ENCODE peak calls at places on chromosomes 11 and 22, in seven cellular contexts. L is HFFc6; R is astrocyte of the hippocampus; H is IMR-90; T is A673; A is AG09309; Q is stimulated activated naive CD4-positive, alpha-beta T cell. S is an unnamed sample.

GRCh38 chr11:100810146-100810545 is 123.1 kb downstream of the ARHGAP42 start:
- DNase-seq in L (peak; percentile 30), R (peak; percentile 45), H (peak; percentile 61), T (no peak), A (peak; percentile 25), Q (no peak), S (no peak)

GRCh38 chr11:9001736-9002135 is 2.1 kb downstream of the NRIP3 start:
- DNase-seq in L (peak; percentile 91), R (peak; percentile 60), H (peak; percentile 95), T (peak; percentile 9), A (peak; percentile 48), Q (no peak), S (no peak)

GRCh38 chr11:114209343-114209742 is 86.9 kb upstream of the NNMT start:
- DNase-seq in L (no peak), R (no peak), H (no peak), T (no peak), A (no peak), Q (no peak), S (no peak)

GRCh38 chr11:132792341-132793140 is 739.8 kb downstream of the OPCML start:
- DNase-seq in L (no peak), R (no peak), H (no peak), T (no peak), A (no peak), Q (no peak), S (no peak)

GRCh38 chr11:90288207-90288821 is 65.5 kb upstream of the CHORDC1 start:
- DNase-seq in L (peak; percentile 0), R (peak; percentile 49), H (peak; percentile 3), T (peak; percentile 59), A (no peak), Q (no peak), S (peak; percentile 22)

GRCh38 chr11:1844221-1845094 is 5.7 kb downstream of the TNNI2 start:
- DNase-seq in L (no peak), R (no peak), H (no peak), T (no peak), A (no peak), Q (no peak), S (no peak)

GRCh38 chr22:19898831-19899567 is 42.6 kb upstream of the COMT start:
- DNase-seq in L (no peak), R (no peak), H (no peak), T (no peak), A (no peak), Q (no peak), S (no peak)

GRCh38 chr22:25448435-25449051 is 115.9 kb upstream of the GRK3 start:
- DNase-seq in L (peak; percentile 11), R (peak; percentile 28), H (peak; percentile 47), T (no peak), A (no peak), Q (no peak), S (no peak)

GRCh38 chr11:60844870-60845221 is 2.9 kb downstream of the CCDC86 start:
- DNase-seq in L (no peak), R (no peak), H (no peak), T (no peak), A (no peak), Q (no peak), S (no peak)

GRCh38 chr11:87368151-87368550 is 330.4 kb downstream of the TMEM135 start:
- DNase-seq in L (no peak), R (no peak), H (no peak), T (no peak), A (no peak), Q (no peak), S (peak; percentile 24)

GRCh38 chr11:15216678-15217077 is 102.0 kb downstream of the INSC start:
- DNase-seq in L (no peak), R (no peak), H (no peak), T (peak; percentile 17), A (no peak), Q (no peak), S (no peak)

GRCh38 chr22:27754247-27754887 is 47.2 kb downstream of the MN1 start:
- DNase-seq in L (no peak), R (peak; percentile 58), H (no peak), T (peak; percentile 76), A (no peak), Q (no peak), S (peak; percentile 46)

GRCh38 chr11:93559681-93560080 is 16.5 kb upstream of the SMCO4 start:
- DNase-seq in L (no peak), R (no peak), H (no peak), T (no peak), A (no peak), Q (no peak), S (no peak)

GRCh38 chr11:16820324-16821092 is 82.1 kb downstream of the C11orf58 start:
- DNase-seq in L (peak; percentile 51), R (peak; percentile 90), H (peak; percentile 61), T (peak; percentile 96), A (peak; percentile 17), Q (peak; percentile 16), S (peak; percentile 74)

GRCh38 chr11:37504925-37505324 is 906.9 kb upstream of the RAG2 start:
- DNase-seq in L (peak; percentile 80), R (peak; percentile 69), H (peak; percentile 95), T (peak; percentile 25), A (no peak), Q (no peak), S (no peak)

GRCh38 chr11:77548552-77549439 is 41.0 kb upstream of the AQP11 start:
- DNase-seq in L (no peak), R (no peak), H (no peak), T (no peak), A (no peak), Q (no peak), S (no peak)

S was measured in NCI-H345.